ENCODE peak calls at places on chromosomes 5 and 9, in ten cellular contexts. V is tibial nerve; E is AG04450; X is body of pancreas; Y is PC-3; C is naive thymus-derived CD4-positive, alpha-beta T cell; U is kidney; A is MM.1S; W is HepG2; S is colonic mucosa. B is an unnamed sample.

GRCh38 chr5:14417792-14418765 is 163.5 kb upstream of the OTULINL start:
- DNase-seq in C (no peak), E (no peak), W (no peak), V (no peak), U (no peak), S (no peak), A (no peak), X (no peak), Y (no peak), B (no peak)

GRCh38 chr9:98263482-98264357 is 8.3 kb upstream of the TBC1D2 start:
- DNase-seq in S (peak; percentile 87), U (peak; percentile 86), A (peak; percentile 76), X (peak; percentile 83), E (peak; percentile 61), V (peak; percentile 63), W (peak; percentile 61), Y (peak; percentile 79), C (peak; percentile 82), B (peak; percentile 86)

GRCh38 chr5:66757219-66757833 is 161.1 kb downstream of the MAST4 start:
- DNase-seq in U (no peak), X (peak; percentile 73), S (no peak), E (peak; percentile 6), Y (peak; percentile 42), V (no peak), C (peak; percentile 37), A (peak; percentile 71), W (peak; percentile 20), B (no peak)

GRCh38 chr5:141001466-141001853 is 35.2 kb downstream of the PCDHAC2 start:
- DNase-seq in C (no peak), V (no peak), U (peak; percentile 54), S (no peak), X (peak; percentile 7), E (no peak), W (no peak), Y (peak; percentile 60), A (no peak), B (no peak)

GRCh38 chr5:80620206-80620605 is 34.2 kb upstream of the MSH3 start:
- DNase-seq in S (no peak), C (no peak), X (no peak), A (no peak), Y (no peak), V (no peak), W (no peak), U (no peak), E (peak; percentile 7), B (no peak)

GRCh38 chr5:98982880-98983279 is 54.1 kb upstream of the CHD1 start:
- DNase-seq in U (no peak), W (no peak), A (no peak), E (no peak), X (no peak), V (no peak), S (no peak), Y (no peak), C (no peak), B (no peak)

GRCh38 chr5:108661590-108662219 is 86.0 kb upstream of the FER start:
- DNase-seq in E (no peak), A (no peak), W (peak; percentile 33), S (no peak), V (no peak), X (no peak), Y (peak; percentile 92), C (no peak), U (no peak), B (no peak)

GRCh38 chr5:10760033-10760975 is 730 bp downstream of the DAP start:
- DNase-seq in E (no peak), A (peak; percentile 61), V (no peak), C (peak; percentile 7), W (peak; percentile 78), U (no peak), Y (peak; percentile 84), S (peak; percentile 78), X (peak; percentile 86), B (peak; percentile 76)

GRCh38 chr9:27413507-27414214 is 110.4 kb upstream of the IFNK start:
- DNase-seq in C (no peak), X (no peak), W (no peak), V (no peak), E (no peak), S (no peak), U (no peak), A (no peak), Y (no peak), B (no peak)

GRCh38 chr9:27412963-27413362 is 111.1 kb upstream of the IFNK start:
- DNase-seq in V (no peak), S (no peak), A (no peak), W (no peak), C (no peak), E (no peak), U (no peak), X (no peak), Y (no peak), B (no peak)

GRCh38 chr9:27408523-27408922 is 111.6 kb upstream of the EQTN start:
- DNase-seq in W (no peak), C (no peak), E (no peak), Y (no peak), X (no peak), U (no peak), S (no peak), A (no peak), V (no peak), B (no peak)

GRCh38 chr9:27412081-27412480 is 112.0 kb upstream of the IFNK start:
- DNase-seq in S (no peak), A (no peak), X (no peak), Y (no peak), W (no peak), C (no peak), E (no peak), U (no peak), V (no peak), B (no peak)

GRCh38 chr9:27414215-27414731 is 109.8 kb upstream of the IFNK start:
- DNase-seq in W (no peak), V (no peak), Y (no peak), S (peak; percentile 63), X (peak; percentile 73), E (no peak), U (peak; percentile 76), C (no peak), A (no peak), B (no peak)
- H3K27ac ChIP-seq in W (no peak overlapping the region), V (no peak overlapping the region), Y (no peak overlapping the region), S (peak overlapping the region; percentile 45), X (peak overlapping the region; percentile 22), E (no peak overlapping the region), U (no peak overlapping the region), C (no peak overlapping the region), A (no peak overlapping the region), B (no peak overlapping the region)

GRCh38 chr9:137280478-137281344 is 3.2 kb downstream of the TOR4A start:
- DNase-seq in A (no peak), S (peak; percentile 39), X (no peak), V (no peak), Y (no peak), U (no peak), W (no peak), E (no peak), C (no peak), B (no peak)
- H3K27ac ChIP-seq in A (no peak overlapping the region), S (no peak overlapping the region), X (no peak overlapping the region), V (no peak overlapping the region), Y (no peak overlapping the region), U (no peak overlapping the region), W (no peak overlapping the region), E (no peak overlapping the region), C (no peak overlapping the region), B (no peak overlapping the region)

GRCh38 chr5:90056911-90057705 is 352.4 kb downstream of the CETN3 start:
- DNase-seq in Y (no peak), E (no peak), A (no peak), S (no peak), C (no peak), X (no peak), V (no peak), W (no peak), U (peak; percentile 32), B (no peak)

GRCh38 chr5:90054612-90055011 is 354.9 kb downstream of the CETN3 start:
- DNase-seq in A (no peak), U (no peak), Y (peak; percentile 84), C (no peak), X (no peak), S (no peak), W (no peak), V (no peak), E (no peak), B (no peak)

GRCh38 chr5:90050135-90050534 is 359.4 kb downstream of the CETN3 start:
- DNase-seq in E (no peak), A (no peak), C (no peak), U (no peak), S (no peak), W (no peak), V (no peak), Y (no peak), X (no peak), B (no peak)

DNA sequence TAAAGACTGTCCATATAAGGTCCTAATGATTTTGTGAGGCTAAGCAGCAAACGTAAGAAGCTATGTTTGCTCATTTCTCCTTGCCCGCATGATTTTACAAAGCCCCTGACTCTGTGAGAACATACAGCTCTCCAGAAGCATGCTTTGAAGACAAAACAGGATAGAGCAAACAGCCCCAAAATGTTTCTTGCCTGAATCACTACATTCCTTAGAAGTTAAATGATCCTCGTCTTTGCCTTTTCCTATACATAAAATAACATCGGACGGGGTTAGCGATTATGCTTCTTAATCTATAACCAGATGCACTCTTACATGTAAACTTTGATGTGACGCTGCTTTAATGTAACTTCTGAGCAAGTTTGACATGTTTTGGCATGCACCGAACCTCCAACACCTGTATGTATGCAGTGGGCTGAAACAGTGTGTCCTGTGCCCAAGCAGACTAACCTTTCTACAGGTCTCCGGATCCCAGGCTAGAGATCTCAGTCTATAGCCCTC is 353.7 kb downstream of the CETN3 start:
- DNase-seq in X (no peak), S (no peak), A (no peak), Y (peak; percentile 86), U (no peak), V (no peak), E (peak; percentile 33), C (no peak), W (no peak), B (no peak)
- H3K27ac ChIP-seq in X (no peak overlapping the region), S (no peak overlapping the region), A (no peak overlapping the region), Y (peak overlapping the region; percentile 65), U (no peak overlapping the region), V (no peak overlapping the region), E (peak overlapping the region; percentile 33), C (no peak overlapping the region), W (no peak overlapping the region), B (no peak overlapping the region)

GRCh38 chr5:154706416-154706815 is 48.8 kb upstream of the LARP1 start:
- DNase-seq in X (no peak), W (no peak), S (no peak), U (no peak), Y (no peak), E (no peak), V (no peak), A (no peak), C (no peak), B (no peak)

GRCh38 chr5:154698681-154699275 is 56.4 kb upstream of the LARP1 start:
- DNase-seq in X (no peak), V (no peak), A (no peak), E (no peak), S (no peak), W (peak; percentile 50), C (no peak), U (no peak), Y (no peak), B (no peak)

GRCh38 chr5:154697335-154697734 is 57.8 kb upstream of the LARP1 start:
- DNase-seq in A (no peak), X (no peak), S (no peak), Y (peak; percentile 13), W (no peak), V (no peak), E (peak; percentile 10), C (no peak), U (no peak), B (no peak)

GRCh38 chr5:154701181-154701580 is 54.0 kb upstream of the LARP1 start:
- DNase-seq in C (no peak), Y (no peak), A (no peak), S (no peak), W (peak; percentile 83), E (no peak), U (no peak), V (no peak), X (peak; percentile 71), B (no peak)

DNA sequence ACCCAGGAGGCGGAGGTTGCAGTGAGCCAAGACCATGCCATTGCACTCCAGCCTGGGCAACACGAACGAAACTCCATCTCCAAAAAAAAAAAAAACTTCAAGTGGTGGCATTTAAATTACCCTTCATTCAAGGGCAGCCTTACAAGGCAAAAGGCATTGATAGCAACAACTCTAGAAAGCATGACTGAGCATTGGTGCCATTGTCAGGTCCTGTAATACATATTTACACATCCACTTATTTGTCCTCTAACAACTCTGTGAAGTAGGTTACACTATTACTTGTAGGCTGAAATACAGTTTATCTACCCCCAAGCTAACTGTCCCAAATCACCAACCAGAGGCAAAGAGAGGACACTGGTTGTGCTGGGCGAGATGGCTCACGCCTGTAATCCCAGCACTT is 52.7 kb upstream of the LARP1 start:
- DNase-seq in S (no peak), C (no peak), V (no peak), X (no peak), W (no peak), U (no peak), E (no peak), A (no peak), Y (no peak), B (no peak)
- H3K27ac ChIP-seq in S (no peak overlapping the region), C (no peak overlapping the region), V (no peak overlapping the region), X (no peak overlapping the region), W (no peak overlapping the region), U (no peak overlapping the region), E (no peak overlapping the region), A (no peak overlapping the region), Y (no peak overlapping the region), B (no peak overlapping the region)

B was measured in HL-60.